ENCODE peak calls at places on chromosome 14, in four cellular contexts. G, I, S and J are unnamed samples.

GRCh38 chr14:85468815-85469214 is 61.1 kb upstream of the FLRT2 start:
- DNase-seq in S (no peak), I (no peak), G (no peak), J (no peak)

GRCh38 chr14:100296106-100296651 is 10.1 kb downstream of the SLC25A29 start:
- DNase-seq in I (no peak), S (no peak), G (no peak), J (no peak)

GRCh38 chr14:104086210-104086660 is 735 bp downstream of the ASPG start:
- DNase-seq in G (no peak), I (no peak), S (no peak), J (no peak)

GRCh38 chr14:55381040-55381439 is 30.6 kb downstream of the ATG14 start:
- DNase-seq in I (no peak), G (no peak), S (no peak), J (no peak)

GRCh38 chr14:61570188-61570960 is 124.9 kb upstream of the HIF1A start:
- DNase-seq in S (no peak), I (no peak), G (no peak), J (no peak)

GRCh38 chr14:73255005-73255400 is 17.7 kb downstream of the PAPLN start:
- DNase-seq in G (no peak), S (no peak), I (no peak), J (no peak)

GRCh38 chr14:57753821-57754220 is 112.1 kb downstream of the SLC35F4 start:
- DNase-seq in I (no peak), G (no peak), S (no peak), J (no peak)

GRCh38 chr14:63964063-63964462 is 111.3 kb downstream of the SYNE2 start:
- DNase-seq in S (no peak), G (no peak), I (no peak), J (no peak)

GRCh38 chr14:68749487-68750475 is 43.1 kb downstream of the ZFP36L1 start:
- DNase-seq in S (no peak), G (no peak), I (no peak), J (no peak)

GRCh38 chr14:97704316-97704715 is 907.1 kb downstream of the VRK1 start:
- DNase-seq in S (no peak), I (no peak), G (no peak), J (no peak)

GRCh38 chr14:31449971-31450610 is 7.2 kb downstream of the DTD2 start:
- DNase-seq in I (no peak), G (no peak), S (peak), J (no peak)

GRCh38 chr14:71498151-71498734 is 434.0 kb upstream of the RGS6 start:
- DNase-seq in I (no peak), S (no peak), G (no peak), J (no peak)

GRCh38 chr14:65783576-65783975 is 371.0 kb downstream of the FUT8 start:
- DNase-seq in I (no peak), G (no peak), S (no peak), J (no peak)

GRCh38 chr14:101055106-101055662 is 151.7 kb upstream of the RTL1 start:
- DNase-seq in S (no peak), I (no peak), G (no peak), J (no peak)

GRCh38 chr14:56059054-56059453 is 59.2 kb upstream of the PELI2 start:
- DNase-seq in I (no peak), S (no peak), G (no peak), J (no peak)

GRCh38 chr14:98913967-98914620 is 357.9 kb downstream of the BCL11B start:
- DNase-seq in S (no peak), I (no peak), G (no peak), J (no peak)

GRCh38 chr14:100532916-100533630 is 54.1 kb downstream of the BEGAIN start:
- DNase-seq in I (no peak), G (no peak), S (no peak), J (no peak)

GRCh38 chr14:23829736-23830474 is 123.7 kb upstream of the DHRS4 start:
- DNase-seq in G (no peak), S (peak), I (no peak), J (no peak)